ENCODE peak calls at places on chromosome 14, in nine cellular contexts. T, H, P, J, Z, O, D, F and S are unnamed samples.

GRCh38 chr14:23153891-23154796 is 29.3 kb downstream of the SLC7A8 start:
- DNase-seq in T (peak; percentile 79), H (peak; percentile 42), P (peak; percentile 3), J (no peak), Z (peak; percentile 91), O (no peak), D (no peak), F (no peak), S (no peak)

GRCh38 chr14:69644814-69645213 is 33.4 kb downstream of the SUSD6 start:
- DNase-seq in T (no peak), H (no peak), P (no peak), J (no peak), Z (no peak), O (peak; percentile 43), D (no peak), F (no peak), S (no peak)

GRCh38 chr14:30573203-30573814 is 14.4 kb downstream of the G2E3 start:
- DNase-seq in T (no peak), H (no peak), P (no peak), J (no peak), Z (no peak), O (no peak), D (no peak), F (no peak), S (no peak)

GRCh38 chr14:78933948-78934524 is 763.9 kb downstream of the NRXN3 start:
- DNase-seq in T (no peak), H (peak; percentile 5), P (no peak), J (peak; percentile 12), Z (peak; percentile 34), O (no peak), D (peak; percentile 0), F (no peak), S (peak; percentile 29)

GRCh38 chr14:104047761-104048160 is 37.7 kb upstream of the ASPG start:
- DNase-seq in T (no peak), H (no peak), P (no peak), J (no peak), Z (no peak), O (no peak), D (no peak), F (no peak), S (no peak)

GRCh38 chr14:95156153-95156764 is 1.1 kb downstream of the DICER1 start:
- DNase-seq in T (no peak), H (no peak), P (no peak), J (no peak), Z (peak; percentile 29), O (no peak), D (peak; percentile 5), F (no peak), S (no peak)

GRCh38 chr14:57314690-57315089 is 45.9 kb downstream of the AP5M1 start:
- DNase-seq in T (no peak), H (no peak), P (peak; percentile 15), J (no peak), Z (no peak), O (no peak), D (no peak), F (no peak), S (no peak)

GRCh38 chr14:64645220-64645891 is 58.9 kb upstream of the PLEKHG3 start:
- DNase-seq in T (peak; percentile 98), H (peak; percentile 36), P (no peak), J (no peak), Z (peak; percentile 74), O (no peak), D (no peak), F (no peak), S (no peak)

GRCh38 chr14:90023176-90023896 is 38.5 kb upstream of the KCNK13 start:
- DNase-seq in T (no peak), H (no peak), P (no peak), J (no peak), Z (no peak), O (no peak), D (no peak), F (no peak), S (no peak)

GRCh38 chr14:99733551-99734405 is 49.7 kb downstream of the CYP46A1 start:
- DNase-seq in T (no peak), H (peak; percentile 5), P (no peak), J (no peak), Z (no peak), O (peak; percentile 2), D (no peak), F (no peak), S (no peak)

GRCh38 chr14:24172871-24173281 is 996 bp downstream of the REC8 start:
- DNase-seq in T (no peak), H (no peak), P (no peak), J (no peak), Z (no peak), O (no peak), D (no peak), F (no peak), S (no peak)

GRCh38 chr14:79842270-79842669 is 369.0 kb downstream of the DIO2 start:
- DNase-seq in T (peak; percentile 30), H (no peak), P (no peak), J (no peak), Z (no peak), O (no peak), D (no peak), F (no peak), S (no peak)

GRCh38 chr14:50773632-50774541 is 57.1 kb downstream of the NIN start:
- DNase-seq in T (no peak), H (peak; percentile 72), P (peak; percentile 27), J (peak; percentile 32), Z (peak; percentile 10), O (no peak), D (no peak), F (no peak), S (no peak)

GRCh38 chr14:91078095-91078737 is 17.8 kb upstream of the RPS6KA5 start:
- DNase-seq in T (no peak), H (no peak), P (peak; percentile 53), J (no peak), Z (no peak), O (no peak), D (no peak), F (no peak), S (no peak)

GRCh38 chr14:52339262-52339661 is 25.1 kb downstream of the PTGER2 start:
- DNase-seq in T (no peak), H (no peak), P (no peak), J (no peak), Z (no peak), O (no peak), D (no peak), F (no peak), S (no peak)

GRCh38 chr14:22888662-22889061 is 5.6 kb downstream of the REM2 start:
- DNase-seq in T (no peak), H (no peak), P (no peak), J (no peak), Z (no peak), O (no peak), D (no peak), F (no peak), S (no peak)

GRCh38 chr14:99037777-99038176 is 234.2 kb downstream of the BCL11B start:
- DNase-seq in T (no peak), H (peak; percentile 24), P (no peak), J (no peak), Z (no peak), O (no peak), D (no peak), F (no peak), S (no peak)

GRCh38 chr14:77086017-77086727 is 11.9 kb upstream of the CIPC start:
- DNase-seq in T (no peak), H (no peak), P (no peak), J (no peak), Z (peak; percentile 54), O (no peak), D (no peak), F (no peak), S (no peak)

GRCh38 chr14:75238728-75239455 is 39.7 kb upstream of the FOS start:
- DNase-seq in T (no peak), H (no peak), P (no peak), J (no peak), Z (no peak), O (no peak), D (no peak), F (no peak), S (no peak)